ENCODE peak calls at places on chromosome 22, in seven cellular contexts. One of them, this sample, is unnamed. For H3K79me1, the result is how much of the 10 kb centered on the place peaks cover.

GRCh38 chr22:38965614-38966378 is 8.4 kb downstream of the APOBEC3A start:
- DNase-seq in H9: no peak
- DNase-seq in mesenchymal stem cell: no peak
- DNase-seq in IMR-90: no peak
- DNase-seq in mesendoderm: no peak
- DNase-seq in neuronal stem cell: no peak
- DNase-seq in trophoblast cell: no peak
- DNase-seq in this sample: no peak

GRCh38 chr22:35961480-35961902 is 67.1 kb downstream of the RBFOX2 start:
- DNase-seq in H9: peak
- DNase-seq in mesenchymal stem cell: peak
- DNase-seq in IMR-90: peak
- DNase-seq in mesendoderm: peak
- DNase-seq in neuronal stem cell: peak
- DNase-seq in trophoblast cell: no peak
- DNase-seq in this sample: peak

GRCh38 chr22:31192513-31192912 is 19.6 kb upstream of the LIMK2 start:
- DNase-seq in H9: no peak
- DNase-seq in mesenchymal stem cell: peak
- DNase-seq in IMR-90: peak
- DNase-seq in mesendoderm: peak
- DNase-seq in neuronal stem cell: no peak
- DNase-seq in trophoblast cell: peak
- DNase-seq in this sample: no peak

GRCh38 chr22:18119409-18120110 is 9.0 kb downstream of the TUBA8 start:
- DNase-seq in H9: no peak
- DNase-seq in mesenchymal stem cell: no peak
- DNase-seq in IMR-90: no peak
- DNase-seq in mesendoderm: no peak
- DNase-seq in neuronal stem cell: no peak
- DNase-seq in trophoblast cell: no peak
- DNase-seq in this sample: no peak

GRCh38 chr22:28283025-28283654 is 364.1 kb upstream of the PITPNB start:
- DNase-seq in H9: no peak
- DNase-seq in mesenchymal stem cell: no peak
- DNase-seq in IMR-90: peak
- DNase-seq in mesendoderm: no peak
- DNase-seq in neuronal stem cell: no peak
- DNase-seq in trophoblast cell: no peak
- DNase-seq in this sample: no peak

GRCh38 chr22:26718905-26719304 is 61.5 kb downstream of the MIAT start:
- DNase-seq in H9: no peak
- DNase-seq in mesenchymal stem cell: peak
- DNase-seq in IMR-90: peak
- DNase-seq in mesendoderm: no peak
- DNase-seq in neuronal stem cell: no peak
- DNase-seq in trophoblast cell: no peak
- DNase-seq in this sample: no peak

GRCh38 chr22:19666663-19667593 is 47.4 kb upstream of the SEPTIN5 start:
- DNase-seq in H9: no peak
- DNase-seq in mesenchymal stem cell: no peak
- DNase-seq in IMR-90: peak
- DNase-seq in mesendoderm: no peak
- DNase-seq in neuronal stem cell: no peak
- DNase-seq in trophoblast cell: no peak
- DNase-seq in this sample: no peak

GRCh38 chr22:24005201-24005600 is at the start of gene GSTT4:
- DNase-seq in H9: no peak
- DNase-seq in mesenchymal stem cell: no peak
- DNase-seq in IMR-90: no peak
- DNase-seq in mesendoderm: no peak
- DNase-seq in neuronal stem cell: no peak
- DNase-seq in trophoblast cell: no peak
- DNase-seq in this sample: no peak

GRCh38 chr22:44330727-44331660 is 18.2 kb upstream of the SHISAL1 start:
- DNase-seq in H9: peak
- DNase-seq in mesenchymal stem cell: no peak
- DNase-seq in IMR-90: no peak
- DNase-seq in mesendoderm: no peak
- DNase-seq in neuronal stem cell: no peak
- DNase-seq in trophoblast cell: no peak
- DNase-seq in this sample: no peak

GRCh38 chr22:23110922-23111527 is 30.8 kb downstream of the RSPH14 start:
- DNase-seq in H9: no peak
- DNase-seq in mesenchymal stem cell: no peak
- DNase-seq in IMR-90: no peak
- DNase-seq in mesendoderm: peak
- DNase-seq in neuronal stem cell: no peak
- DNase-seq in trophoblast cell: no peak
- DNase-seq in this sample: no peak

GRCh38 chr22:35430897-35431322 is 31.0 kb downstream of the MCM5 start:
- DNase-seq in H9: peak
- DNase-seq in mesenchymal stem cell: peak
- DNase-seq in IMR-90: peak
- DNase-seq in mesendoderm: peak
- DNase-seq in neuronal stem cell: peak
- DNase-seq in trophoblast cell: peak
- DNase-seq in this sample: peak

GRCh38 chr22:46229701-46230100 is 20.4 kb downstream of the CDPF1 start:
- DNase-seq in H9: no peak
- DNase-seq in mesenchymal stem cell: no peak
- DNase-seq in IMR-90: peak
- DNase-seq in mesendoderm: no peak
- DNase-seq in neuronal stem cell: no peak
- DNase-seq in trophoblast cell: peak
- DNase-seq in this sample: no peak

GRCh38 chr22:25566812-25567211 is 2.3 kb downstream of the GRK3 start:
- DNase-seq in H9: no peak
- DNase-seq in mesenchymal stem cell: no peak
- DNase-seq in IMR-90: no peak
- DNase-seq in mesendoderm: no peak
- DNase-seq in neuronal stem cell: no peak
- DNase-seq in trophoblast cell: no peak
- DNase-seq in this sample: no peak

GRCh38 chr22:27447316-27447715 is 354.2 kb downstream of the MN1 start:
- DNase-seq in H9: no peak
- DNase-seq in mesenchymal stem cell: no peak
- DNase-seq in IMR-90: no peak
- DNase-seq in mesendoderm: no peak
- DNase-seq in neuronal stem cell: no peak
- DNase-seq in trophoblast cell: no peak
- DNase-seq in this sample: no peak

GRCh38 chr22:30445438-30445936 is 19.9 kb downstream of the MTFP1 start:
- DNase-seq in H9: no peak
- DNase-seq in mesenchymal stem cell: peak
- DNase-seq in IMR-90: peak
- DNase-seq in mesendoderm: no peak
- DNase-seq in neuronal stem cell: no peak
- DNase-seq in trophoblast cell: no peak
- DNase-seq in this sample: no peak

GRCh38 chr22:44566911-44567310 is 68.9 kb upstream of the RTL6 start:
- DNase-seq in H9: no peak
- DNase-seq in mesenchymal stem cell: no peak
- DNase-seq in IMR-90: no peak
- DNase-seq in mesendoderm: no peak
- DNase-seq in neuronal stem cell: no peak
- DNase-seq in trophoblast cell: no peak
- DNase-seq in this sample: no peak

GRCh38 chr22:26642465-26643367 is 14.7 kb upstream of the MIAT start:
- DNase-seq in H9: peak
- DNase-seq in mesenchymal stem cell: no peak
- DNase-seq in IMR-90: no peak
- DNase-seq in mesendoderm: peak
- DNase-seq in neuronal stem cell: no peak
- DNase-seq in trophoblast cell: no peak
- DNase-seq in this sample: no peak

GRCh38 chr22:44325718-44326548 is 13.2 kb upstream of the SHISAL1 start:
- DNase-seq in H9: no peak
- DNase-seq in mesenchymal stem cell: no peak
- DNase-seq in IMR-90: peak
- DNase-seq in mesendoderm: no peak
- DNase-seq in neuronal stem cell: no peak
- DNase-seq in trophoblast cell: no peak
- DNase-seq in this sample: no peak

GRCh38 chr22:23182289-23183106 is 2.2 kb downstream of the BCR start:
- DNase-seq in H9: no peak
- DNase-seq in mesenchymal stem cell: peak
- DNase-seq in IMR-90: peak
- DNase-seq in mesendoderm: peak
- DNase-seq in neuronal stem cell: no peak
- DNase-seq in trophoblast cell: peak
- DNase-seq in this sample: no peak

GRCh38 chr22:22901578-22902218 is 14.1 kb downstream of the IGLL5 start:
- DNase-seq in H9: no peak
- DNase-seq in mesenchymal stem cell: no peak
- DNase-seq in IMR-90: no peak
- DNase-seq in mesendoderm: no peak
- DNase-seq in neuronal stem cell: no peak
- DNase-seq in trophoblast cell: no peak
- DNase-seq in this sample: no peak

GRCh38 chr22:43397766-43398165 is 14.0 kb upstream of the MPPED1 start:
- DNase-seq in H9: no peak
- DNase-seq in mesenchymal stem cell: no peak
- DNase-seq in IMR-90: no peak
- DNase-seq in mesendoderm: no peak
- DNase-seq in neuronal stem cell: no peak
- DNase-seq in trophoblast cell: no peak
- DNase-seq in this sample: no peak

GRCh38 chr22:19523240-19524169 is 705 bp downstream of the CLDN5 start:
- DNase-seq in H9: peak
- DNase-seq in mesenchymal stem cell: peak
- DNase-seq in IMR-90: peak
- DNase-seq in mesendoderm: peak
- DNase-seq in neuronal stem cell: peak
- DNase-seq in trophoblast cell: no peak
- DNase-seq in this sample: no peak

GRCh38 chr22:28497188-28497587 is 182.5 kb downstream of the TTC28 start:
- DNase-seq in H9: no peak
- DNase-seq in mesenchymal stem cell: no peak
- DNase-seq in IMR-90: peak
- DNase-seq in mesendoderm: no peak
- DNase-seq in neuronal stem cell: no peak
- DNase-seq in trophoblast cell: no peak
- DNase-seq in this sample: no peak

GRCh38 chr22:39117585-39118191 is 20.6 kb downstream of the APOBEC3H start:
- DNase-seq in H9: peak
- DNase-seq in mesenchymal stem cell: peak
- DNase-seq in IMR-90: peak
- DNase-seq in mesendoderm: peak
- DNase-seq in neuronal stem cell: no peak
- DNase-seq in trophoblast cell: no peak
- DNase-seq in this sample: no peak

GRCh38 chr22:32380991-32381390 is 23.3 kb downstream of the RFPL3 start:
- DNase-seq in H9: no peak
- DNase-seq in mesenchymal stem cell: no peak
- DNase-seq in IMR-90: peak
- DNase-seq in mesendoderm: no peak
- DNase-seq in neuronal stem cell: no peak
- DNase-seq in trophoblast cell: no peak
- DNase-seq in this sample: no peak
- H3K79me1 ChIP-seq in H9: under half
- H3K79me1 ChIP-seq in mesenchymal stem cell: under half
- H3K79me1 ChIP-seq in IMR-90: under half
- H3K79me1 ChIP-seq in mesendoderm: under half
- H3K79me1 ChIP-seq in neuronal stem cell: under half
- H3K79me1 ChIP-seq in trophoblast cell: under half
- H3K79me1 ChIP-seq in this sample: under half

GRCh38 chr22:20964799-20965103 is 2.3 kb upstream of the AIFM3 start:
- DNase-seq in H9: no peak
- DNase-seq in mesenchymal stem cell: no peak
- DNase-seq in IMR-90: no peak
- DNase-seq in mesendoderm: no peak
- DNase-seq in neuronal stem cell: no peak
- DNase-seq in trophoblast cell: no peak
- DNase-seq in this sample: no peak
- H3K79me1 ChIP-seq in H9: under half
- H3K79me1 ChIP-seq in mesenchymal stem cell: under half
- H3K79me1 ChIP-seq in IMR-90: under half
- H3K79me1 ChIP-seq in mesendoderm: under half
- H3K79me1 ChIP-seq in neuronal stem cell: under half
- H3K79me1 ChIP-seq in trophoblast cell: under half
- H3K79me1 ChIP-seq in this sample: under half

GRCh38 chr22:49845666-49846459 is 7.8 kb upstream of the ZBED4 start:
- DNase-seq in H9: no peak
- DNase-seq in mesenchymal stem cell: no peak
- DNase-seq in IMR-90: no peak
- DNase-seq in mesendoderm: no peak
- DNase-seq in neuronal stem cell: no peak
- DNase-seq in trophoblast cell: no peak
- DNase-seq in this sample: no peak
- H3K79me1 ChIP-seq in H9: under half
- H3K79me1 ChIP-seq in mesenchymal stem cell: under half
- H3K79me1 ChIP-seq in IMR-90: under half
- H3K79me1 ChIP-seq in mesendoderm: under half
- H3K79me1 ChIP-seq in neuronal stem cell: under half
- H3K79me1 ChIP-seq in trophoblast cell: under half
- H3K79me1 ChIP-seq in this sample: under half

GRCh38 chr22:41368543-41368817 is 13.3 kb upstream of the TEF start:
- DNase-seq in H9: no peak
- DNase-seq in mesenchymal stem cell: no peak
- DNase-seq in IMR-90: no peak
- DNase-seq in mesendoderm: no peak
- DNase-seq in neuronal stem cell: no peak
- DNase-seq in trophoblast cell: no peak
- DNase-seq in this sample: no peak
- H3K79me1 ChIP-seq in H9: under half
- H3K79me1 ChIP-seq in mesenchymal stem cell: under half
- H3K79me1 ChIP-seq in IMR-90: under half
- H3K79me1 ChIP-seq in mesendoderm: under half
- H3K79me1 ChIP-seq in neuronal stem cell: under half
- H3K79me1 ChIP-seq in trophoblast cell: under half
- H3K79me1 ChIP-seq in this sample: under half

GRCh38 chr22:20774882-20775281 is 969 bp downstream of the SERPIND1 start:
- DNase-seq in H9: no peak
- DNase-seq in mesenchymal stem cell: no peak
- DNase-seq in IMR-90: no peak
- DNase-seq in mesendoderm: no peak
- DNase-seq in neuronal stem cell: no peak
- DNase-seq in trophoblast cell: no peak
- DNase-seq in this sample: no peak
- H3K79me1 ChIP-seq in H9: under half
- H3K79me1 ChIP-seq in mesenchymal stem cell: under half
- H3K79me1 ChIP-seq in IMR-90: under half
- H3K79me1 ChIP-seq in mesendoderm: under half
- H3K79me1 ChIP-seq in neuronal stem cell: under half
- H3K79me1 ChIP-seq in trophoblast cell: under half
- H3K79me1 ChIP-seq in this sample: under half

DNA sequence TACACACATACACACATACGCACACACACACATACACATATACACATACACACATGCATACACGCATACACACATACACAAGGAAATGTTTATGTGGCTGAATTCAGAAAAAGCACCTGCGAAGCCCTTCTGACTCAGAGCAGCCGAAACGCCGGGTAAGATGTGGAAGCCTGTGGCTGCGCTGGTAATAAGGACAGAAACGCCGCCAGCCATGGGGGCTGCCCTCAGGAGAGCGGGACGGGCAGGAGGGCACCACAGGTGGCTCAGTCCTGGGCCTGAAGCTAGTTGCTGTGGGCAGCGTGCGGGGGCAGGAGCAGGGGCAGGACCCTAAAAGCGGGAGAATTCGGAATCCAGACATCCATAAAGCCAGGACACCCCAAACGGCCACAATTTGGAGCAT is 378.3 kb downstream of the BRD1 start:
- DNase-seq in H9: no peak
- DNase-seq in mesenchymal stem cell: no peak
- DNase-seq in IMR-90: no peak
- DNase-seq in mesendoderm: no peak
- DNase-seq in neuronal stem cell: no peak
- DNase-seq in trophoblast cell: no peak
- DNase-seq in this sample: no peak
- H3K79me1 ChIP-seq in H9: under half
- H3K79me1 ChIP-seq in mesenchymal stem cell: under half
- H3K79me1 ChIP-seq in IMR-90: under half
- H3K79me1 ChIP-seq in mesendoderm: under half
- H3K79me1 ChIP-seq in neuronal stem cell: under half
- H3K79me1 ChIP-seq in trophoblast cell: under half
- H3K79me1 ChIP-seq in this sample: under half